ENCODE peak calls at places on chromosome 16, in five cellular contexts. O, P, E, D and K are unnamed samples.

GRCh38 chr16:10578474-10579316 is 1.7 kb downstream of the EMP2 start:
- DNase-seq in O (no peak), P (no peak), E (no peak), D (no peak), K (no peak)

GRCh38 chr16:56617212-56618085 is 8.1 kb upstream of the MT1E start:
- DNase-seq in O (no peak), P (peak), E (no peak), D (no peak), K (peak)

GRCh38 chr16:67104061-67104460 is 5.7 kb upstream of the PHAF1 start:
- DNase-seq in O (no peak), P (no peak), E (no peak), D (peak), K (peak)

GRCh38 chr16:85173077-85173980 is 61.1 kb upstream of the CIBAR2 start:
- DNase-seq in O (no peak), P (no peak), E (no peak), D (peak), K (peak)

GRCh38 chr16:15765880-15766279 is 90.9 kb downstream of the MYH11 start:
- DNase-seq in O (peak), P (no peak), E (peak), D (peak), K (peak)

GRCh38 chr16:48511716-48512115 is 98.3 kb downstream of the N4BP1 start:
- DNase-seq in O (no peak), P (no peak), E (no peak), D (no peak), K (no peak)

GRCh38 chr16:77732241-77732946 is 10.1 kb downstream of the NUDT7 start:
- DNase-seq in O (no peak), P (no peak), E (no peak), D (no peak), K (peak)

GRCh38 chr16:76052725-76053124 is 224.5 kb upstream of the CNTNAP4 start:
- DNase-seq in O (no peak), P (no peak), E (no peak), D (no peak), K (no peak)

GRCh38 chr16:59295474-59295873 is 561.4 kb upstream of the GOT2 start:
- DNase-seq in O (no peak), P (no peak), E (no peak), D (no peak), K (no peak)

GRCh38 chr16:67539691-67540635 is 11.3 kb downstream of the RIPOR1 start:
- DNase-seq in O (no peak), P (no peak), E (no peak), D (no peak), K (no peak)

GRCh38 chr16:56513972-56514371 is 5.9 kb downstream of the BBS2 start:
- DNase-seq in O (peak), P (no peak), E (no peak), D (peak), K (peak)

GRCh38 chr16:83911290-83911689 is 12.4 kb downstream of the MLYCD start:
- DNase-seq in O (no peak), P (no peak), E (no peak), D (no peak), K (no peak)

GRCh38 chr16:66471264-66471663 is 44.2 kb downstream of the BEAN1 start:
- DNase-seq in O (no peak), P (no peak), E (no peak), D (no peak), K (no peak)

GRCh38 chr16:17396762-17397498 is 73.8 kb downstream of the XYLT1 start:
- DNase-seq in O (peak), P (no peak), E (no peak), D (peak), K (peak)

GRCh38 chr16:89738072-89738377 is 16.7 kb downstream of the ZNF276 start:
- DNase-seq in O (no peak), P (no peak), E (no peak), D (no peak), K (no peak)

GRCh38 chr16:78789556-78789955 is 690.1 kb downstream of the WWOX start:
- DNase-seq in O (no peak), P (no peak), E (no peak), D (no peak), K (no peak)

GRCh38 chr16:54720259-54720658 is 210.4 kb upstream of the IRX5 start:
- DNase-seq in O (no peak), P (no peak), E (no peak), D (no peak), K (no peak)

GRCh38 chr16:68825427-68825826 is 17.9 kb upstream of the TANGO6 start:
- DNase-seq in O (no peak), P (no peak), E (no peak), D (no peak), K (no peak)

GRCh38 chr16:58837950-58838349 is 103.8 kb upstream of the GOT2 start:
- DNase-seq in O (no peak), P (no peak), E (no peak), D (no peak), K (no peak)